ENCODE peak calls at places on chromosomes 11 and 22, in seven cellular contexts. One of them, this sample, is unnamed. For H3K9me3, the result is how much of the 10 kb centered on the place peaks cover.

GRCh38 chr22:19629331-19629719 is 85.0 kb upstream of the SEPTIN5 start:
- DNase-seq in H9: peak
- DNase-seq in mesenchymal stem cell: no peak
- DNase-seq in fibroblast of lung: no peak
- DNase-seq in SK-N-SH: no peak
- DNase-seq in endothelial cell of umbilical vein: no peak
- DNase-seq in IMR-90: no peak
- DNase-seq in this sample: no peak

GRCh38 chr11:60703374-60703773 is 4.0 kb downstream of the MS4A8 start:
- DNase-seq in H9: no peak
- DNase-seq in mesenchymal stem cell: no peak
- DNase-seq in fibroblast of lung: no peak
- DNase-seq in SK-N-SH: no peak
- DNase-seq in endothelial cell of umbilical vein: no peak
- DNase-seq in IMR-90: no peak
- DNase-seq in this sample: no peak

GRCh38 chr22:22422629-22423112 is 85.9 kb downstream of the ZNF280B start:
- DNase-seq in H9: peak
- DNase-seq in mesenchymal stem cell: peak
- DNase-seq in fibroblast of lung: peak
- DNase-seq in SK-N-SH: peak
- DNase-seq in endothelial cell of umbilical vein: peak
- DNase-seq in IMR-90: peak
- DNase-seq in this sample: peak

GRCh38 chr11:119277660-119278059 is 39.3 kb downstream of the MCAM start:
- DNase-seq in H9: no peak
- DNase-seq in mesenchymal stem cell: no peak
- DNase-seq in fibroblast of lung: no peak
- DNase-seq in SK-N-SH: no peak
- DNase-seq in endothelial cell of umbilical vein: no peak
- DNase-seq in IMR-90: no peak
- DNase-seq in this sample: no peak

GRCh38 chr11:36409152-36409713 is 100.8 kb downstream of the TRAF6 start:
- DNase-seq in H9: no peak
- DNase-seq in mesenchymal stem cell: peak
- DNase-seq in fibroblast of lung: peak
- DNase-seq in SK-N-SH: no peak
- DNase-seq in endothelial cell of umbilical vein: peak
- DNase-seq in IMR-90: peak
- DNase-seq in this sample: no peak

GRCh38 chr11:114059984-114060401 is 482 bp downstream of the ZBTB16 start:
- DNase-seq in H9: no peak
- DNase-seq in mesenchymal stem cell: peak
- DNase-seq in fibroblast of lung: no peak
- DNase-seq in SK-N-SH: no peak
- DNase-seq in endothelial cell of umbilical vein: no peak
- DNase-seq in IMR-90: no peak
- DNase-seq in this sample: no peak

GRCh38 chr11:120660024-120660565 is 148.5 kb downstream of the GRIK4 start:
- DNase-seq in H9: peak
- DNase-seq in mesenchymal stem cell: peak
- DNase-seq in fibroblast of lung: peak
- DNase-seq in SK-N-SH: peak
- DNase-seq in endothelial cell of umbilical vein: peak
- DNase-seq in IMR-90: peak
- DNase-seq in this sample: peak

GRCh38 chr11:73359341-73359740 is 16.9 kb upstream of the RELT start:
- DNase-seq in H9: no peak
- DNase-seq in mesenchymal stem cell: no peak
- DNase-seq in fibroblast of lung: no peak
- DNase-seq in SK-N-SH: no peak
- DNase-seq in endothelial cell of umbilical vein: no peak
- DNase-seq in IMR-90: peak
- DNase-seq in this sample: no peak

GRCh38 chr11:134659882-134660281 is 247.8 kb upstream of the B3GAT1 start:
- DNase-seq in H9: peak
- DNase-seq in mesenchymal stem cell: no peak
- DNase-seq in fibroblast of lung: no peak
- DNase-seq in SK-N-SH: no peak
- DNase-seq in endothelial cell of umbilical vein: no peak
- DNase-seq in IMR-90: no peak
- DNase-seq in this sample: no peak

GRCh38 chr11:27705873-27706820 is 5.9 kb upstream of the BDNF start:
- DNase-seq in H9: peak
- DNase-seq in mesenchymal stem cell: peak
- DNase-seq in fibroblast of lung: peak
- DNase-seq in SK-N-SH: peak
- DNase-seq in endothelial cell of umbilical vein: peak
- DNase-seq in IMR-90: peak
- DNase-seq in this sample: no peak

GRCh38 chr11:84019576-84020194 is 733.5 kb upstream of the CCDC90B start:
- DNase-seq in H9: no peak
- DNase-seq in mesenchymal stem cell: peak
- DNase-seq in fibroblast of lung: peak
- DNase-seq in SK-N-SH: no peak
- DNase-seq in endothelial cell of umbilical vein: no peak
- DNase-seq in IMR-90: peak
- DNase-seq in this sample: no peak

GRCh38 chr11:46278387-46279173 is 1.1 kb downstream of the CREB3L1 start:
- DNase-seq in H9: peak
- DNase-seq in mesenchymal stem cell: peak
- DNase-seq in fibroblast of lung: peak
- DNase-seq in SK-N-SH: peak
- DNase-seq in endothelial cell of umbilical vein: no peak
- DNase-seq in IMR-90: peak
- DNase-seq in this sample: peak

GRCh38 chr11:17610402-17610894 is 63.4 kb downstream of the OTOG start:
- DNase-seq in H9: no peak
- DNase-seq in mesenchymal stem cell: no peak
- DNase-seq in fibroblast of lung: no peak
- DNase-seq in SK-N-SH: no peak
- DNase-seq in endothelial cell of umbilical vein: no peak
- DNase-seq in IMR-90: no peak
- DNase-seq in this sample: no peak

GRCh38 chr22:30204015-30204741 is 42.4 kb downstream of the LIF start:
- DNase-seq in H9: no peak
- DNase-seq in mesenchymal stem cell: no peak
- DNase-seq in fibroblast of lung: no peak
- DNase-seq in SK-N-SH: peak
- DNase-seq in endothelial cell of umbilical vein: no peak
- DNase-seq in IMR-90: no peak
- DNase-seq in this sample: no peak

GRCh38 chr11:58573451-58574104 is 2.1 kb downstream of the LPXN start:
- DNase-seq in H9: no peak
- DNase-seq in mesenchymal stem cell: peak
- DNase-seq in fibroblast of lung: peak
- DNase-seq in SK-N-SH: no peak
- DNase-seq in endothelial cell of umbilical vein: peak
- DNase-seq in IMR-90: peak
- DNase-seq in this sample: peak

GRCh38 chr22:17570851-17571631 is 7.7 kb downstream of the SLC25A18 start:
- DNase-seq in H9: no peak
- DNase-seq in mesenchymal stem cell: peak
- DNase-seq in fibroblast of lung: peak
- DNase-seq in SK-N-SH: no peak
- DNase-seq in endothelial cell of umbilical vein: no peak
- DNase-seq in IMR-90: peak
- DNase-seq in this sample: peak

GRCh38 chr11:60914620-60915249 is 777 bp downstream of the TMEM109 start:
- DNase-seq in H9: peak
- DNase-seq in mesenchymal stem cell: peak
- DNase-seq in fibroblast of lung: peak
- DNase-seq in SK-N-SH: peak
- DNase-seq in endothelial cell of umbilical vein: peak
- DNase-seq in IMR-90: peak
- DNase-seq in this sample: peak

DNA sequence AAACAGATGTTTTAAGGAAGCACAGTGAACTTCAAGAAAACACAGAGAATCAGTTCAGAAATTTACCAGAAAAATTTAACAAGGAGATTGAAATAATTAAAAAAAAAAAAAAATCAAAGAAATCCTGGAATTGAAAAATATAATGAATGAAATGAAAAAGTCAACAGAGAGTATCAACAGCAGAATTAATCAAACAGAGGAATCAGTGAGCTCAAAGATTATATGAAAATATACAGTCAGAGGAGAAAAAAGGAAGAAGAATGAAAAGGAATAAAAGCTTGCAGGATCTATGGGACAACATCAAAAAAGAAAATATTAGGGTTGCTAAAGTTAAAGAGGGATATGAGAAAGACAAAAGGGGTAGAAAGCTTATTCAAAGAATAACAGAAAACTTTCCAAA is 82.3 kb downstream of the XRRA1 start:
- DNase-seq in H9: no peak
- DNase-seq in mesenchymal stem cell: no peak
- DNase-seq in fibroblast of lung: no peak
- DNase-seq in SK-N-SH: no peak
- DNase-seq in endothelial cell of umbilical vein: no peak
- DNase-seq in IMR-90: no peak
- DNase-seq in this sample: no peak
- H3K9me3 ChIP-seq in H9: under half
- H3K9me3 ChIP-seq in mesenchymal stem cell: half or more
- H3K9me3 ChIP-seq in fibroblast of lung: under half
- H3K9me3 ChIP-seq in SK-N-SH: under half
- H3K9me3 ChIP-seq in endothelial cell of umbilical vein: under half
- H3K9me3 ChIP-seq in IMR-90: under half
- H3K9me3 ChIP-seq in this sample: under half

DNA sequence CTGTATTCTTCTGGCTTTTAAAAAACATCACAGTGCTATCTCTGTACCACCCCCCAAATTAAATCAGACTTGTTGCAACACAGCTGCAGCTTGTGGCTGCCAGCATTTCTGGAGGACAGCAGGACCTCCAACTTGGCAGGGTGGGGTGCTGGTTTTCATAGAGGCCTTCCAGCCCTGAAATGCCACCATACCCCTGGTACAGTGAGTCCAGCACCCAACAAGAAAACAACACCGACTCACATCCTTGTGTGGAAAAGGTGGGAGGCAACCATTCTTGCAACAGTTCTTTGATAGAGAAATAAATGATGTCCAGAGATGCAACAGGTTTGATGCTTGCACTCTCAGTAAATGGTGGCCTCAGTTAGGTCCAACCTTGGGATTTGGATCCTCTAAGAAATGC is 96.0 kb downstream of the ABTB2 start:
- DNase-seq in H9: no peak
- DNase-seq in mesenchymal stem cell: no peak
- DNase-seq in fibroblast of lung: no peak
- DNase-seq in SK-N-SH: no peak
- DNase-seq in endothelial cell of umbilical vein: no peak
- DNase-seq in IMR-90: no peak
- DNase-seq in this sample: no peak
- H2AFZ ChIP-seq in H9: no peak
- H2AFZ ChIP-seq in mesenchymal stem cell: no peak
- H2AFZ ChIP-seq in fibroblast of lung: no peak
- H2AFZ ChIP-seq in SK-N-SH: no peak
- H2AFZ ChIP-seq in endothelial cell of umbilical vein: no peak
- H2AFZ ChIP-seq in IMR-90: no peak
- H2AFZ ChIP-seq in this sample: no peak

DNA sequence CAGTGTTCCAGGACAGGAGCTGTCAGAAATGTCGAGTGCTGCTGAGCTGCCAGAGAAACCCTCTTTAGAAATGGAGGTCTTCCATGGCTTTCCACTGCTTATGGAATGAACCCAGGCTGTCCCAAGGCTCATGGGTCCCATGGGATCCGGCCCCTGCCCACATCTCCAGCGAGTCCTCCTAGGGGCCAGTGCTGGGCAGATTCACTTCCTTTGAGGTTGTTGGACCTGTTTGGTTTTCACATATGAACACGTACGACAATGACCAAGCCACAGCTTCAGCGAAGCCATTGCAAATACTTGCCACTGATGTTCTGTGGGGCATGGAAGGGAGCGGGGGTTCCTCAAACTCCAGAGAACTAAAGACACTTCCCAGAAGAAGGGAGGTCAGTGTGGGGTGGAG is 483.3 kb downstream of the TBC1D22A start:
- DNase-seq in H9: no peak
- DNase-seq in mesenchymal stem cell: no peak
- DNase-seq in fibroblast of lung: no peak
- DNase-seq in SK-N-SH: no peak
- DNase-seq in endothelial cell of umbilical vein: no peak
- DNase-seq in IMR-90: no peak
- DNase-seq in this sample: no peak
- H3K9me3 ChIP-seq in H9: half or more
- H3K9me3 ChIP-seq in mesenchymal stem cell: under half
- H3K9me3 ChIP-seq in fibroblast of lung: under half
- H3K9me3 ChIP-seq in SK-N-SH: under half
- H3K9me3 ChIP-seq in endothelial cell of umbilical vein: under half
- H3K9me3 ChIP-seq in IMR-90: under half
- H3K9me3 ChIP-seq in this sample: under half

GRCh38 chr11:65859134-65859811 is 960 bp upstream of the MUS81 start:
- DNase-seq in H9: peak
- DNase-seq in mesenchymal stem cell: peak
- DNase-seq in fibroblast of lung: peak
- DNase-seq in SK-N-SH: peak
- DNase-seq in endothelial cell of umbilical vein: peak
- DNase-seq in IMR-90: peak
- DNase-seq in this sample: peak

GRCh38 chr11:65856689-65857499 is 1.1 kb downstream of the CFL1 start:
- DNase-seq in H9: peak
- DNase-seq in mesenchymal stem cell: peak
- DNase-seq in fibroblast of lung: peak
- DNase-seq in SK-N-SH: peak
- DNase-seq in endothelial cell of umbilical vein: peak
- DNase-seq in IMR-90: peak
- DNase-seq in this sample: peak

GRCh38 chr11:65859812-65860277 is 388 bp upstream of the MUS81 start:
- DNase-seq in H9: no peak
- DNase-seq in mesenchymal stem cell: no peak
- DNase-seq in fibroblast of lung: no peak
- DNase-seq in SK-N-SH: no peak
- DNase-seq in endothelial cell of umbilical vein: no peak
- DNase-seq in IMR-90: no peak
- DNase-seq in this sample: no peak

GRCh38 chr11:65857500-65858353 is at the start of gene CFL1:
- DNase-seq in H9: peak
- DNase-seq in mesenchymal stem cell: peak
- DNase-seq in fibroblast of lung: peak
- DNase-seq in SK-N-SH: peak
- DNase-seq in endothelial cell of umbilical vein: peak
- DNase-seq in IMR-90: peak
- DNase-seq in this sample: peak

DNA sequence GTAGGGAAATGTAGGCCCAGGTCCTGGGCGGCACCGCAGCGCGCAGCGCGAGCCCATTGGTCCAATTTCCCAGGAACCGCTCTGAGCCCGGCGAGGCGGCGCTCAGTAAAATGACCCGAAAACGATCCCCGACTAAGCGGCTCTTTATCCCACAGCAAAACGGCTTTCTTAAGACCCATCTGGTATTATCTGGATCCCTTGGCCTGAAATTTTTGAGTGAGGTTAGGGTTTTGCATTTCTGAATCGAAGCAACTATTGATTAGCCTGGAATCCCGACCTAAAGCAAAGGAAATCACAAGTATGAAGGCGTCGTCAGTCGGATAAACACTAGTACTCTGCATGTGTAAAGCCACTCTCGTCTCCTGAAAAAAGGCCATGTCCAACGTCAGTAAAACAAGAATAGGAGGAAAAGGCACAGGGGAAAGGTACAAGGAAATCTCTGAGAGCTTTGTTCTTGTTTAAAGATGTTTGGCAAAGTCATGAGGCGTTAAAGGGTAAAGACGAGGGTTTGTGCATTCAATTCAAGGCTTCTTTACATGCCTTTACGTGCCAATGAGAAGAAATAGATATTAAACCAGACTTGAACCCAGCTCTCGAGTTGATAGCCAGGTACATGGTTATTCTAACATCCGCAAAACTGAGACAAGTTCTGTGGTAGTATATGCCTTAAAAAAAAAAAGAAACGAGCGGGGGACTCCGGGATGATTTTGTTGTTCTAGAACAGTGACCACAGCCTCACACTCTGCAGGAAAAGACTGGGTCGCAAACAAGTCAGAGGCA is 564 bp upstream of the CFL1 start:
- DNase-seq in H9: no peak
- DNase-seq in mesenchymal stem cell: no peak
- DNase-seq in fibroblast of lung: no peak
- DNase-seq in SK-N-SH: no peak
- DNase-seq in endothelial cell of umbilical vein: no peak
- DNase-seq in IMR-90: no peak
- DNase-seq in this sample: no peak
- H2AFZ ChIP-seq in H9: no peak
- H2AFZ ChIP-seq in mesenchymal stem cell: no peak
- H2AFZ ChIP-seq in fibroblast of lung: no peak
- H2AFZ ChIP-seq in SK-N-SH: peak
- H2AFZ ChIP-seq in endothelial cell of umbilical vein: peak
- H2AFZ ChIP-seq in IMR-90: peak
- H2AFZ ChIP-seq in this sample: peak

This sample was measured in hepatocyte.